ENCODE peak calls at places on chromosome 3, in ten cellular contexts. One of them, this sample, is unnamed.

GRCh38 chr3:61663728-61664492 is 102.5 kb downstream of the PTPRG start:
- DNase-seq in tibial nerve: no peak
- DNase-seq in uterus: no peak
- DNase-seq in testis: no peak
- DNase-seq in A549: peak
- DNase-seq in body of pancreas: no peak
- DNase-seq in transverse colon: no peak
- DNase-seq in GM12878: no peak
- DNase-seq in ovary: no peak
- DNase-seq in heart left ventricle: no peak
- DNase-seq in this sample: no peak

GRCh38 chr3:134079111-134079531 is 49.4 kb upstream of the SLCO2A1 start:
- DNase-seq in A549: no peak
- DNase-seq in GM12878: no peak
- DNase-seq in uterus: no peak
- DNase-seq in testis: peak
- DNase-seq in tibial nerve: no peak
- DNase-seq in transverse colon: no peak
- DNase-seq in ovary: no peak
- DNase-seq in heart left ventricle: no peak
- DNase-seq in body of pancreas: no peak
- DNase-seq in this sample: peak

GRCh38 chr3:180358179-180358578 is 243.8 kb upstream of the TTC14 start:
- DNase-seq in testis: no peak
- DNase-seq in GM12878: no peak
- DNase-seq in heart left ventricle: no peak
- DNase-seq in tibial nerve: no peak
- DNase-seq in A549: no peak
- DNase-seq in uterus: no peak
- DNase-seq in ovary: no peak
- DNase-seq in body of pancreas: no peak
- DNase-seq in transverse colon: no peak
- DNase-seq in this sample: no peak

GRCh38 chr3:17070560-17070959 is 185.8 kb downstream of the PLCL2 start:
- DNase-seq in tibial nerve: no peak
- DNase-seq in transverse colon: peak
- DNase-seq in uterus: no peak
- DNase-seq in A549: peak
- DNase-seq in heart left ventricle: peak
- DNase-seq in ovary: peak
- DNase-seq in GM12878: no peak
- DNase-seq in testis: peak
- DNase-seq in body of pancreas: no peak
- DNase-seq in this sample: no peak

GRCh38 chr3:125156491-125156890 is 56.1 kb downstream of the SLC12A8 start:
- DNase-seq in ovary: no peak
- DNase-seq in heart left ventricle: no peak
- DNase-seq in testis: no peak
- DNase-seq in A549: no peak
- DNase-seq in GM12878: no peak
- DNase-seq in tibial nerve: no peak
- DNase-seq in uterus: no peak
- DNase-seq in body of pancreas: no peak
- DNase-seq in transverse colon: no peak
- DNase-seq in this sample: no peak

GRCh38 chr3:190721330-190721729 is 141.2 kb downstream of the GMNC start:
- DNase-seq in heart left ventricle: no peak
- DNase-seq in tibial nerve: no peak
- DNase-seq in body of pancreas: no peak
- DNase-seq in GM12878: peak
- DNase-seq in transverse colon: no peak
- DNase-seq in A549: no peak
- DNase-seq in ovary: no peak
- DNase-seq in uterus: no peak
- DNase-seq in testis: no peak
- DNase-seq in this sample: no peak

GRCh38 chr3:131620977-131621376 is 118.2 kb upstream of the MRPL3 start:
- DNase-seq in body of pancreas: no peak
- DNase-seq in uterus: no peak
- DNase-seq in testis: no peak
- DNase-seq in transverse colon: no peak
- DNase-seq in GM12878: no peak
- DNase-seq in ovary: no peak
- DNase-seq in tibial nerve: no peak
- DNase-seq in heart left ventricle: no peak
- DNase-seq in A549: no peak
- DNase-seq in this sample: no peak

GRCh38 chr3:100271522-100271921 is 10.7 kb downstream of the TBC1D23 start:
- DNase-seq in tibial nerve: no peak
- DNase-seq in testis: no peak
- DNase-seq in GM12878: no peak
- DNase-seq in A549: no peak
- DNase-seq in ovary: no peak
- DNase-seq in uterus: no peak
- DNase-seq in transverse colon: no peak
- DNase-seq in heart left ventricle: no peak
- DNase-seq in body of pancreas: no peak
- DNase-seq in this sample: no peak

GRCh38 chr3:27141668-27142067 is 227.5 kb downstream of the NEK10 start:
- DNase-seq in transverse colon: no peak
- DNase-seq in testis: no peak
- DNase-seq in ovary: no peak
- DNase-seq in tibial nerve: no peak
- DNase-seq in GM12878: no peak
- DNase-seq in uterus: no peak
- DNase-seq in body of pancreas: no peak
- DNase-seq in A549: peak
- DNase-seq in heart left ventricle: no peak
- DNase-seq in this sample: no peak
- TF ChIP-seq CTCF in transverse colon: no peak
- TF ChIP-seq CTCF in testis: no peak
- TF ChIP-seq CTCF in ovary: no peak
- TF ChIP-seq CTCF in tibial nerve: no peak
- TF ChIP-seq CTCF in GM12878: peak
- TF ChIP-seq CTCF in uterus: no peak
- TF ChIP-seq CTCF in body of pancreas: no peak
- TF ChIP-seq CTCF in A549: no peak
- TF ChIP-seq CTCF in heart left ventricle: no peak
- TF ChIP-seq CTCF in this sample: no peak

DNA sequence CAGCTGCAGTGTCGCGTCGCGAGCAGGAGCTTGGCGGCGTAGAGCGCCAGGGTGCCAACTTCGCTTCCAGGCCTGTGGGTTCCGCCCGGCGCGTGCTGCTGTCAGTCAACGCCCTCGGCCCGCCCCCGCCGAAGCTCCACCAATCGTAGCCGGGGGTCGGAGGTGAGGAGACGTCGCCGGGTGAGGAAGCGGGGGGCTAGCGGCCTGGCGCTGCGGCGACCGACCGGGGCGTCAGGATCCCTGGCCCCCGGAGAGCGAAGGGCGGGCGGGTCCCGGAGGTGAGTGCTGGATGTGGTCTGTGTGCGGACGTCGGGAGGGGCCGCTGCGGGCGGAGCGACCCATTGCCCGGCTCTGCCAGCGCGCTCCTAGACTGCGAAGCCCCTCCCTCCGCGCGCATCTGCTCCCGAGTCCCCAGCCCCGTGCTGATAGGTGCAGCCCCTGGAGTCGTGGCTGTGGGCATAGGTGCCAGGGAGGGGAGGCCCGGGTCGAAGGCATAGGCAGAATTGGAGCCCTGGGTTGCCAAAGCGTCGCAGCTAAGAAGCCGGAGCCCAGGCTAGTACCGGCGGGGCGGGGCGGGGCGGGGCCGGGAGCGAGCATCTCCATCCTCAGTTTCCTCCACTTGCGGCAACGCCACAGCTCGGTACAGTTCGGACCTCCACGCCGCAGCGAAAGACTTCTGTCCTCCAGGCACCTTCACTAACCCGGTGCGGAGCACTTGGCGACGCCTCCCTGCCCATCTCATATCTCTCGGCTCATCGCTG is at the start of gene NXPE3:
- DNase-seq in heart left ventricle: peak
- DNase-seq in GM12878: peak
- DNase-seq in ovary: peak
- DNase-seq in testis: peak
- DNase-seq in tibial nerve: peak
- DNase-seq in uterus: peak
- DNase-seq in A549: peak
- DNase-seq in body of pancreas: peak
- DNase-seq in transverse colon: peak
- DNase-seq in this sample: peak
- TF ChIP-seq POLR2A in heart left ventricle: no peak
- TF ChIP-seq POLR2A in GM12878: peak
- TF ChIP-seq POLR2A in ovary: peak
- TF ChIP-seq POLR2A in testis: no peak
- TF ChIP-seq POLR2A in tibial nerve: peak
- TF ChIP-seq POLR2A in uterus: peak
- TF ChIP-seq POLR2A in A549: peak
- TF ChIP-seq POLR2A in body of pancreas: peak
- TF ChIP-seq POLR2A in transverse colon: no peak
- TF ChIP-seq POLR2A in this sample: no peak

GRCh38 chr3:30461311-30461710 is 145.1 kb upstream of the TGFBR2 start:
- DNase-seq in uterus: no peak
- DNase-seq in tibial nerve: no peak
- DNase-seq in heart left ventricle: no peak
- DNase-seq in A549: no peak
- DNase-seq in ovary: no peak
- DNase-seq in transverse colon: no peak
- DNase-seq in testis: no peak
- DNase-seq in GM12878: no peak
- DNase-seq in body of pancreas: no peak
- DNase-seq in this sample: no peak

GRCh38 chr3:30465454-30465853 is 140.9 kb upstream of the TGFBR2 start:
- DNase-seq in transverse colon: no peak
- DNase-seq in A549: no peak
- DNase-seq in GM12878: no peak
- DNase-seq in ovary: no peak
- DNase-seq in body of pancreas: no peak
- DNase-seq in uterus: no peak
- DNase-seq in heart left ventricle: no peak
- DNase-seq in tibial nerve: no peak
- DNase-seq in testis: no peak
- DNase-seq in this sample: no peak

GRCh38 chr3:30467596-30468238 is 138.7 kb upstream of the TGFBR2 start:
- DNase-seq in uterus: no peak
- DNase-seq in GM12878: no peak
- DNase-seq in ovary: no peak
- DNase-seq in heart left ventricle: no peak
- DNase-seq in testis: no peak
- DNase-seq in transverse colon: no peak
- DNase-seq in A549: no peak
- DNase-seq in tibial nerve: no peak
- DNase-seq in body of pancreas: no peak
- DNase-seq in this sample: no peak

GRCh38 chr3:30462725-30463124 is 143.7 kb upstream of the TGFBR2 start:
- DNase-seq in ovary: no peak
- DNase-seq in body of pancreas: no peak
- DNase-seq in testis: no peak
- DNase-seq in transverse colon: no peak
- DNase-seq in GM12878: no peak
- DNase-seq in uterus: no peak
- DNase-seq in tibial nerve: no peak
- DNase-seq in heart left ventricle: no peak
- DNase-seq in A549: no peak
- DNase-seq in this sample: no peak

GRCh38 chr3:30464381-30464780 is 142.0 kb upstream of the TGFBR2 start:
- DNase-seq in tibial nerve: no peak
- DNase-seq in A549: no peak
- DNase-seq in GM12878: no peak
- DNase-seq in uterus: no peak
- DNase-seq in heart left ventricle: no peak
- DNase-seq in testis: no peak
- DNase-seq in ovary: no peak
- DNase-seq in body of pancreas: no peak
- DNase-seq in transverse colon: no peak
- DNase-seq in this sample: no peak
- TF ChIP-seq CTCF in tibial nerve: no peak
- TF ChIP-seq CTCF in A549: no peak
- TF ChIP-seq CTCF in GM12878: no peak
- TF ChIP-seq CTCF in uterus: no peak
- TF ChIP-seq CTCF in heart left ventricle: no peak
- TF ChIP-seq CTCF in testis: no peak
- TF ChIP-seq CTCF in ovary: no peak
- TF ChIP-seq CTCF in body of pancreas: no peak
- TF ChIP-seq CTCF in transverse colon: no peak
- TF ChIP-seq CTCF in this sample: no peak

GRCh38 chr3:149658444-149659172 is 783 bp upstream of the WWTR1 start:
- DNase-seq in transverse colon: peak
- DNase-seq in ovary: peak
- DNase-seq in heart left ventricle: peak
- DNase-seq in GM12878: no peak
- DNase-seq in A549: no peak
- DNase-seq in testis: peak
- DNase-seq in body of pancreas: peak
- DNase-seq in tibial nerve: peak
- DNase-seq in uterus: peak
- DNase-seq in this sample: peak

GRCh38 chr3:149657458-149657795 is 398 bp downstream of the WWTR1 start:
- DNase-seq in transverse colon: peak
- DNase-seq in testis: peak
- DNase-seq in body of pancreas: peak
- DNase-seq in A549: peak
- DNase-seq in ovary: no peak
- DNase-seq in GM12878: no peak
- DNase-seq in uterus: peak
- DNase-seq in tibial nerve: peak
- DNase-seq in heart left ventricle: peak
- DNase-seq in this sample: peak

GRCh38 chr3:149659173-149659468 is 1.3 kb upstream of the WWTR1 start:
- DNase-seq in transverse colon: no peak
- DNase-seq in ovary: no peak
- DNase-seq in testis: peak
- DNase-seq in GM12878: no peak
- DNase-seq in tibial nerve: no peak
- DNase-seq in uterus: peak
- DNase-seq in A549: no peak
- DNase-seq in heart left ventricle: no peak
- DNase-seq in body of pancreas: no peak
- DNase-seq in this sample: no peak

GRCh38 chr3:149655826-149656599 is 1.8 kb downstream of the WWTR1 start:
- DNase-seq in body of pancreas: no peak
- DNase-seq in testis: no peak
- DNase-seq in uterus: no peak
- DNase-seq in transverse colon: no peak
- DNase-seq in ovary: no peak
- DNase-seq in tibial nerve: no peak
- DNase-seq in A549: no peak
- DNase-seq in GM12878: no peak
- DNase-seq in heart left ventricle: no peak
- DNase-seq in this sample: no peak

DNA sequence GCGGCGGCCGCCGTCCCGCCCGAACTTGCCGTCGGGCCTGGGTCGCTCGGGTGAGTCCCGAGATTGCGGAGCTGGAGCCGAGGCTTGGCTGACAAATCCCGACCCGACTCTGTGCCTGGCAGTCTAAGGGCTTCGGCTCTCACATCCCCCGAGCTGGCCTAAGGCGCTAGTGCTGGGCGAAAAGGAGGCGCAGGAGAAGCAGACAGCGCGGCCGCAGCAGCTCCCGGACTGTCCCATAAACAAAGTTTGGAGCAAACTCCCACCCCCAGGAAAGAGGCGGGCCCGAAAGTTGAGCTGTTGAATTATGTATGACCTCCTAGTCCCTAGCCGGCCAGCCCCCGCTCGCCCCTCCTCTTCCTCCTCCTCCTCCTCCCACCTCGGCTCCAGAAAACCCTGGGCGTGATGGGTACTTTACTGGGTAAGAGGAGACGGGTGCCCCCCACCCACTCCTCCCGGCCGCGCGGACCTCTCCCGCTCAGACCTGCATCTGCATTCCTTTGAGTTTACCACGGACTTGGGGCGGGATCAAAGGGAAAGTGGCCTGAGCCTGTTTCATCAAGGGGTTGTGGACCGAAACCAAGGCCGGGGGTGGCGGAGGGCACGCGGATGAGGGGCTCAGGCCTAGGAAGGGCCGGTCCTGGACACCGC is at the start of gene WWTR1:
- DNase-seq in transverse colon: peak
- DNase-seq in heart left ventricle: peak
- DNase-seq in body of pancreas: peak
- DNase-seq in A549: peak
- DNase-seq in ovary: peak
- DNase-seq in GM12878: peak
- DNase-seq in tibial nerve: peak
- DNase-seq in testis: peak
- DNase-seq in uterus: peak
- DNase-seq in this sample: peak
- TF ChIP-seq POLR2A in transverse colon: peak
- TF ChIP-seq POLR2A in heart left ventricle: peak
- TF ChIP-seq POLR2A in body of pancreas: peak
- TF ChIP-seq POLR2A in A549: peak
- TF ChIP-seq POLR2A in ovary: peak
- TF ChIP-seq POLR2A in GM12878: no peak
- TF ChIP-seq POLR2A in tibial nerve: peak
- TF ChIP-seq POLR2A in testis: peak
- TF ChIP-seq POLR2A in uterus: peak
- TF ChIP-seq POLR2A in this sample: no peak